ENCODE peak calls at places on chromosomes 5 and 9, in nine cellular contexts. W, C, T, O, A, U, I, G and M are unnamed samples.

GRCh38 chr5:93078082-93079038 is 502.7 kb downstream of the NR2F1-AS1 start:
- DNase-seq in W (peak), C (peak), T (no peak), O (peak), A (peak), U (peak), I (no peak), G (no peak), M (no peak)

GRCh38 chr5:80961376-80962281 is 1.5 kb downstream of the RASGRF2 start:
- DNase-seq in W (no peak), C (no peak), T (no peak), O (no peak), A (no peak), U (no peak), I (no peak), G (peak), M (peak)

GRCh38 chr9:78866228-78867132 is 569.6 kb downstream of the PSAT1 start:
- DNase-seq in W (no peak), C (no peak), T (no peak), O (no peak), A (no peak), U (peak), I (no peak), G (no peak), M (no peak)

GRCh38 chr9:134048582-134048968 is 19.3 kb downstream of the BRD3 start:
- DNase-seq in W (peak), C (no peak), T (no peak), O (no peak), A (no peak), U (no peak), I (no peak), G (no peak), M (no peak)

GRCh38 chr5:14142856-14143508 is at the start of gene TRIO:
- DNase-seq in W (peak), C (peak), T (peak), O (peak), A (peak), U (peak), I (peak), G (peak), M (peak)

GRCh38 chr5:3417376-3417943 is 178.2 kb upstream of the IRX1 start:
- DNase-seq in W (no peak), C (no peak), T (no peak), O (no peak), A (no peak), U (no peak), I (no peak), G (no peak), M (no peak)

GRCh38 chr5:63960646-63961045 is 1.6 kb downstream of the HTR1A start:
- DNase-seq in W (no peak), C (no peak), T (no peak), O (no peak), A (no peak), U (no peak), I (no peak), G (no peak), M (no peak)

GRCh38 chr5:105101597-105101996 is 1539.0 kb upstream of the NUDT12 start:
- DNase-seq in W (no peak), C (no peak), T (no peak), O (no peak), A (no peak), U (peak), I (no peak), G (no peak), M (no peak)

GRCh38 chr5:74630387-74631087 is 10.0 kb downstream of the ENC1 start:
- DNase-seq in W (no peak), C (no peak), T (no peak), O (no peak), A (no peak), U (peak), I (no peak), G (peak), M (peak)

GRCh38 chr5:157455057-157455456 is 5.0 kb upstream of the NIPAL4 start:
- DNase-seq in W (no peak), C (no peak), T (no peak), O (no peak), A (no peak), U (no peak), I (peak), G (no peak), M (no peak)

GRCh38 chr5:167576126-167576525 is 715.3 kb upstream of the WWC1 start:
- DNase-seq in W (no peak), C (no peak), T (no peak), O (no peak), A (no peak), U (no peak), I (no peak), G (no peak), M (no peak)

GRCh38 chr5:40906351-40906751 is 2.9 kb upstream of the C7 start:
- DNase-seq in W (no peak), C (no peak), T (no peak), O (no peak), A (no peak), U (no peak), I (no peak), G (no peak), M (no peak)

GRCh38 chr9:107732781-107733529 is 243.4 kb upstream of the KLF4 start:
- DNase-seq in W (no peak), C (peak), T (no peak), O (peak), A (peak), U (peak), I (no peak), G (no peak), M (no peak)

GRCh38 chr9:115946530-115946929 is 207.1 kb upstream of the PAPPA start:
- DNase-seq in W (no peak), C (peak), T (no peak), O (no peak), A (no peak), U (peak), I (no peak), G (no peak), M (no peak)

GRCh38 chr9:111610149-111610548 is 10.7 kb upstream of the PTGR1 start:
- DNase-seq in W (no peak), C (no peak), T (no peak), O (no peak), A (no peak), U (no peak), I (no peak), G (no peak), M (no peak)

GRCh38 chr9:108125541-108125940 is 636.0 kb upstream of the KLF4 start:
- DNase-seq in W (peak), C (no peak), T (no peak), O (no peak), A (no peak), U (peak), I (no peak), G (no peak), M (no peak)

GRCh38 chr9:133934512-133935221 is 57.5 kb downstream of the VAV2 start:
- DNase-seq in W (peak), C (no peak), T (no peak), O (no peak), A (no peak), U (no peak), I (no peak), G (no peak), M (no peak)

GRCh38 chr9:84708400-84708799 is 38.9 kb downstream of the NTRK2 start:
- DNase-seq in W (no peak), C (no peak), T (no peak), O (no peak), A (no peak), U (no peak), I (no peak), G (no peak), M (no peak)

GRCh38 chr5:151707566-151707965 is 20.9 kb upstream of the SPARC start:
- DNase-seq in W (no peak), C (no peak), T (no peak), O (no peak), A (no peak), U (no peak), I (no peak), G (no peak), M (no peak)

GRCh38 chr9:27108981-27109541 is at the start of gene TEK:
- DNase-seq in W (no peak), C (no peak), T (no peak), O (no peak), A (no peak), U (no peak), I (no peak), G (no peak), M (no peak)

GRCh38 chr5:178471666-178472065 is 118.5 kb downstream of the COL23A1 start:
- DNase-seq in W (no peak), C (no peak), T (no peak), O (no peak), A (no peak), U (no peak), I (no peak), G (no peak), M (no peak)

GRCh38 chr9:32394381-32395049 is 10.1 kb downstream of the ACO1 start:
- DNase-seq in W (no peak), C (peak), T (no peak), O (no peak), A (no peak), U (peak), I (no peak), G (no peak), M (no peak)

GRCh38 chr5:173639-174600 is 17.4 kb upstream of the LRRC14B start:
- DNase-seq in W (no peak), C (no peak), T (no peak), O (peak), A (no peak), U (no peak), I (no peak), G (no peak), M (no peak)

GRCh38 chr5:179435181-179435580 is 89.9 kb upstream of the ADAMTS2 start:
- DNase-seq in W (no peak), C (no peak), T (no peak), O (no peak), A (no peak), U (no peak), I (no peak), G (no peak), M (no peak)

GRCh38 chr5:160486573-160486972 is 64.9 kb downstream of the PTTG1 start:
- DNase-seq in W (no peak), C (no peak), T (no peak), O (no peak), A (no peak), U (no peak), I (no peak), G (peak), M (peak)

GRCh38 chr5:151223447-151224264 is at the start of gene CCDC69:
- DNase-seq in W (peak), C (peak), T (peak), O (peak), A (peak), U (peak), I (peak), G (peak), M (peak)

GRCh38 chr9:90882991-90883600 is 81.5 kb downstream of the SYK start:
- DNase-seq in W (no peak), C (no peak), T (no peak), O (no peak), A (no peak), U (no peak), I (peak), G (no peak), M (no peak)

GRCh38 chr9:35605336-35606137 is 475 bp downstream of the TESK1 start:
- DNase-seq in W (peak), C (no peak), T (peak), O (no peak), A (no peak), U (peak), I (no peak), G (peak), M (peak)

GRCh38 chr5:78587775-78588291 is 60.7 kb downstream of the LHFPL2 start:
- DNase-seq in W (no peak), C (no peak), T (no peak), O (no peak), A (peak), U (peak), I (no peak), G (no peak), M (no peak)

GRCh38 chr5:158639876-158640570 is 459.7 kb downstream of the EBF1 start:
- DNase-seq in W (no peak), C (no peak), T (no peak), O (no peak), A (no peak), U (peak), I (no peak), G (no peak), M (no peak)

GRCh38 chr9:3508078-3508431 is 17.7 kb downstream of the RFX3 start:
- DNase-seq in W (no peak), C (no peak), T (peak), O (no peak), A (no peak), U (no peak), I (no peak), G (no peak), M (no peak)

GRCh38 chr5:133749331-133749985 is 137.1 kb upstream of the FSTL4 start:
- DNase-seq in W (no peak), C (no peak), T (no peak), O (no peak), A (no peak), U (no peak), I (peak), G (no peak), M (peak)

GRCh38 chr5:18404039-18404438 is 769.8 kb downstream of the TAF11L14 start:
- DNase-seq in W (no peak), C (no peak), T (no peak), O (no peak), A (no peak), U (no peak), I (no peak), G (no peak), M (no peak)
- TF ChIP-seq CTCF in W (no peak), C (no peak), T (no peak), O (no peak), A (no peak), U (no peak), I (no peak), G (no peak), M (no peak)

GRCh38 chr5:129113867-129114266 is 19.3 kb downstream of the ISOC1 start:
- DNase-seq in W (no peak), C (no peak), T (no peak), O (no peak), A (no peak), U (no peak), I (no peak), G (no peak), M (no peak)
- TF ChIP-seq CTCF in W (no peak), C (peak), T (peak), O (no peak), A (no peak), U (no peak), I (no peak), G (no peak), M (no peak)

DNA sequence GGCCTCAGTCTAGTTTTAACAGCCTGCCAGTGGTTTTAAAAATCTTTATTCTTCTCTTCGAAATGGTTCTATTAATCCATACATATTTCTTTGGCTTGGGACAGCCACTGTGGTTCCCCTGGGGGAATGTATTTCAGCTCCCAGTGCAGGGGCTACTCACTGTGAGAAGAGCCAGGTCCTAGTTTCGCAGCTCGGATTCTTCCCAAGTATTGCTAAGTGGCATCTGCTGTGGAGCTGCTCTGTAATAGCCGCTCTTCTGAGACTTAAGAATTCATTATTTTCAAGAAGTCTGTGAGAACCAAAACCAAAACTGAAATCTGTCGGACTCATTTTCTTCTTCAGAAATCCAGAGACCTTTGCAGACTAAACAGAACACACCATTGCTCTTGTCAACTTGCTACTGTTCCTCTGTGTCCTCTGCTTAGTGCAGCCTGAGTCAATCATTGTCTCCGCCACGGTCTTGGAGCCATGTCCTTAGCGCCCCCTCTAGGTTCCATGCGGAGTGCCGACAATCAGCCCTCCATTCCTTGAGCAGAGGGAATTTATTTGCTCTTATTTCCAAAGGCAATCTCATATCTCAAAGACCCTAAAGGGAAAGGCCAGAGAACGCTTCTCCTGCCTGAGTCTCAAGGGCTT is 478.2 kb downstream of the SPATA31D1 start:
- DNase-seq in W (peak), C (peak), T (peak), O (no peak), A (no peak), U (no peak), I (no peak), G (no peak), M (no peak)
- TF ChIP-seq CTCF in W (peak), C (no peak), T (peak), O (peak), A (peak), U (no peak), I (peak), G (no peak), M (no peak)

DNA sequence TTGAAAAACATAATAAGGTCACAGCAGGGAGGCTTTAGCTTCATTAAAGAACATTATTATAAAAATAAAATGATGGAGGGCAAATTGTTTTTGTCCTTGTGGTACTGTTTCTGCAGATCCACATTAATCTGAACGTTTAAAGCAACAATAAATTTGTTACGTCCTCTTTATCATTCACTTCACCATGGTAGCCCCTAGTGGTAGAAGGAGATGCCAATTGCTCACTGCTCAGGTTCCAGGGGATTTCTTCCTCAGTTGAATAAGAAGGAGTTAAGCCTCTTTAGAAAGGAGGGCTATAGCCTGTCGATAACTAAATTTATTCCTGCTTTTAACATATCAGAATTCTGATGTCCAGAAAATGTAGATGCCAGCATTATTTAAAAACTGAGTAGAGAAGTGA is 692.4 kb downstream of the PTPRD start:
- DNase-seq in W (no peak), C (no peak), T (peak), O (no peak), A (no peak), U (peak), I (no peak), G (no peak), M (no peak)
- TF ChIP-seq CTCF in W (no peak), C (no peak), T (peak), O (no peak), A (no peak), U (peak), I (peak), G (no peak), M (no peak)